ENCODE peak calls at places on chromosome 4, in nine cellular contexts. S, F, K, V, O, R, W, Z and E are unnamed samples.
A peak's percentile ranks its signal among the peaks of the same experiment; 100 is the strongest.

GRCh38 chr4:55947912-55948725 is 626 bp upstream of the CEP135 start:
- DNase-seq in R (peak; percentile 93), Z (peak; percentile 93), F (no peak), O (no peak), S (peak; percentile 93), K (peak; percentile 95), W (peak; percentile 96), V (no peak), E (peak; percentile 72)

GRCh38 chr4:182969651-182970279 is 52.6 kb upstream of the DCTD start:
- DNase-seq in V (no peak), F (no peak), R (no peak), S (no peak), K (no peak), O (no peak), W (no peak), Z (no peak), E (no peak)

GRCh38 chr4:10020871-10021676 is at the start of gene SLC2A9:
- DNase-seq in O (no peak), Z (no peak), K (no peak), R (no peak), W (peak; percentile 85), V (no peak), F (no peak), S (peak; percentile 79), E (no peak)

GRCh38 chr4:104451573-104451972 is 43.1 kb downstream of the CXXC4 start:
- DNase-seq in K (peak; percentile 33), V (no peak), W (peak; percentile 15), S (peak; percentile 9), F (no peak), Z (no peak), O (no peak), R (no peak), E (no peak)

GRCh38 chr4:99655315-99656081 is 2.1 kb downstream of the C4orf54 start:
- DNase-seq in S (peak; percentile 93), W (peak; percentile 83), K (peak; percentile 66), O (no peak), V (no peak), R (peak; percentile 10), F (no peak), Z (peak; percentile 14), E (peak; percentile 52)

GRCh38 chr4:155624478-155624877 is 42.2 kb upstream of the GUCY1A1 start:
- DNase-seq in V (no peak), O (no peak), Z (no peak), W (no peak), F (no peak), S (no peak), K (no peak), R (no peak), E (no peak)

GRCh38 chr4:17336524-17336941 is 175.4 kb downstream of the QDPR start:
- DNase-seq in R (no peak), S (peak; percentile 14), F (no peak), Z (no peak), O (peak; percentile 70), V (peak; percentile 60), W (no peak), K (peak; percentile 68), E (no peak)

GRCh38 chr4:155889946-155890345 is 13.6 kb upstream of the TDO2 start:
- DNase-seq in Z (no peak), O (no peak), F (no peak), S (no peak), V (no peak), W (no peak), K (no peak), R (no peak), E (no peak)

GRCh38 chr4:69858683-69859082 is 1.3 kb downstream of the SULT1E1 start:
- DNase-seq in F (no peak), R (no peak), O (no peak), Z (no peak), V (no peak), K (peak; percentile 20), W (peak; percentile 73), S (peak; percentile 78), E (peak; percentile 36)

GRCh38 chr4:6115746-6116586 is 84.4 kb downstream of the JAKMIP1 start:
- DNase-seq in F (no peak), O (no peak), K (no peak), S (no peak), Z (no peak), V (peak; percentile 22), W (no peak), R (no peak), E (no peak)

GRCh38 chr4:79897174-79897573 is 175.9 kb downstream of the ANTXR2 start:
- DNase-seq in V (no peak), F (no peak), K (no peak), R (no peak), W (no peak), O (no peak), S (no peak), Z (no peak), E (no peak)

GRCh38 chr4:47463235-47463956 is at the start of gene COMMD8:
- DNase-seq in R (peak; percentile 90), V (peak; percentile 96), O (peak; percentile 96), S (peak; percentile 94), K (peak; percentile 94), Z (peak; percentile 98), W (peak; percentile 90), F (peak; percentile 77), E (peak; percentile 70)
- H3K27ac ChIP-seq in R (no peak within 1 kb of the TSS), V (peak within 1 kb of the TSS; percentile 43), O (peak within 1 kb of the TSS; percentile 67), S (peak within 1 kb of the TSS; percentile 80), K (peak within 1 kb of the TSS; percentile 81), Z (peak within 1 kb of the TSS; percentile 81), W (peak within 1 kb of the TSS; percentile 55), F (peak within 1 kb of the TSS; percentile 93), E (peak within 1 kb of the TSS; percentile 72)

GRCh38 chr4:76897522-76898384 is at the start of gene SOWAHB:
- DNase-seq in O (peak; percentile 24), Z (no peak), F (no peak), W (no peak), S (peak; percentile 73), R (no peak), K (no peak), V (peak; percentile 47), E (peak; percentile 81)

GRCh38 chr4:76896048-76896447 is 1.9 kb downstream of the SOWAHB start:
- DNase-seq in S (no peak), W (no peak), F (no peak), Z (no peak), R (no peak), V (no peak), K (no peak), O (no peak), E (no peak)

GRCh38 chr4:76898385-76898692 is 395 bp upstream of the SOWAHB start:
- DNase-seq in Z (no peak), W (no peak), R (no peak), S (no peak), F (no peak), K (peak; percentile 5), V (no peak), O (no peak), E (no peak)

GRCh38 chr4:76895619-76896018 is 2.3 kb downstream of the SOWAHB start:
- DNase-seq in O (no peak), V (no peak), F (no peak), Z (no peak), W (no peak), S (no peak), R (no peak), K (no peak), E (no peak)

DNA sequence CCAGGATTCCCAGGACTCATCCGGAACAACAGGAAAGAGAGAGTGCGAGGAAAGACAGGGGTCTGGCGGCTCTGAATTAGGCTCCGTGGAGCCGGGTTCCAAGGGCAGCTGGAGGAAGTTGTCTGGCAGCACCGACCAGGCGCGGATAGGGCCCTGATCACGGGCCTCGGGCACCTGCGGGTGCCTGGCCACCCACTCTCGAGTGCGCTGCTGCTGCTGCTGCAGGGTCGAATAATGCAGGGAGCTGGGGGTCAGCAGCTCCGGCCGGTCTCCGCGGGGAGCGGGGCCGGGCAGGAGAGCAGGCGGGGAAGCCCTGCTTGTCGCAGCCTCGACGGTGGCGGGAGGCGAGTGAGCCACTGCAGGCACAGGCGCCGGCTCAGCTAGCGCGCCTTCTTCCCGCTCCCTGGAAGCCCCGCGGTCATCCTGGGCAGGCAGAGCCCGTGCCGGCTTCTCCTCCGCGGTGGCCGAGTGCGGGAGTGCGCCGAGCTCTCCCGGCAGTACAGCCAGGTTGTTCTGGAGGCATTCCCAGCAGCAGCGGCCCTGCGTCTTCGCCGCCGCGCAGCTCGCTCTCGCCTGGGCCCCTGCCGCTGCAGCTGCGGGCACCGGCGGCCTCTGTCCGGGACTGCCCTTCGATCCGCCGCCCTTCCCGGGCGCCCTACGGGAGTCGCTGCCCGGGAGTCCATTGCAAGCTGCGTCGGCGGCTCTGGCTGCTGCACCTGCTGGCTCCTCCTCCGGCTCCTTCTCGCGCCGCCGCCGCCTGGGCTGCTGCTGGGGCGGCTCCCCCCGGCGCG is 1.0 kb downstream of the SOWAHB start:
- DNase-seq in O (no peak), V (peak; percentile 49), W (no peak), S (peak; percentile 48), K (peak; percentile 41), Z (no peak), R (no peak), F (no peak), E (no peak)
- H3K27ac ChIP-seq in O (no peak overlapping the region), V (no peak overlapping the region), W (no peak overlapping the region), S (no peak overlapping the region), K (no peak overlapping the region), Z (no peak overlapping the region), R (no peak overlapping the region), F (no peak overlapping the region), E (peak overlapping the region; percentile 63)

GRCh38 chr4:101801957-101802356 is 11.4 kb downstream of the BANK1 start:
- DNase-seq in Z (no peak), K (no peak), O (no peak), S (no peak), R (no peak), F (no peak), W (no peak), V (no peak), E (no peak)
- H3K27ac ChIP-seq in Z (no peak overlapping the region), K (no peak overlapping the region), O (no peak overlapping the region), S (no peak overlapping the region), R (no peak overlapping the region), F (no peak overlapping the region), W (no peak overlapping the region), V (no peak overlapping the region), E (no peak overlapping the region)

GRCh38 chr4:127304356-127304755 is 328.4 kb upstream of the INTU start:
- DNase-seq in S (no peak), K (peak; percentile 69), V (no peak), O (no peak), F (no peak), W (no peak), Z (no peak), R (peak; percentile 4), E (no peak)

GRCh38 chr4:127311924-127312323 is 320.8 kb upstream of the INTU start:
- DNase-seq in W (no peak), V (no peak), K (no peak), O (no peak), R (no peak), Z (no peak), F (no peak), S (no peak), E (no peak)

GRCh38 chr4:127311371-127311770 is 321.4 kb upstream of the INTU start:
- DNase-seq in V (no peak), Z (no peak), K (no peak), F (no peak), O (no peak), S (no peak), R (no peak), W (no peak), E (no peak)

GRCh38 chr4:127309360-127310095 is 323.2 kb upstream of the INTU start:
- DNase-seq in Z (no peak), V (no peak), F (no peak), R (no peak), O (no peak), W (peak; percentile 9), K (peak; percentile 44), S (peak; percentile 37), E (no peak)

DNA sequence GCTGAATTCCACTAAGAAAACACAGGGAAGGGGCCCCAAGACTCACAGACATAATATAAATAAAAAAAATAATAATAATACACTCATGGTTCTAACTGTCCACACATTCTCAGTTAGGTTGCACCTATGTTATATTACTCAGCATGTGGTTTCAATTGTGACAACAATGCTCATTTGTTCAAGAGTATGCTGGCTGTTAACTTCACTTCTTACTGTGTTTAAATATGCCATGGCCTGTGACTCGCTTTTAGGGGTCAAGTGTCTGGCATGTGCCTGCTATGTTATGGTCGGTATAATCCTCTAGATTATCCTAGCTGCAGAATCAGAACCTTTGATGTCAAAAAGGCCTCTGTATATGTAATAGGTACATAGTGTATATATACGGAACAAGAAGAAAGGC is 324.8 kb upstream of the INTU start:
- DNase-seq in Z (no peak), K (peak; percentile 32), S (peak; percentile 31), W (no peak), R (no peak), V (no peak), F (no peak), O (no peak), E (no peak)
- H3K27ac ChIP-seq in Z (no peak overlapping the region), K (no peak overlapping the region), S (no peak overlapping the region), W (no peak overlapping the region), R (no peak overlapping the region), V (no peak overlapping the region), F (no peak overlapping the region), O (no peak overlapping the region), E (no peak overlapping the region)